ENCODE peak calls at places on chromosomes 2 and 18, in six cellular contexts. One of them, this sample, is unnamed.

GRCh38 chr2:215612770-215613169 is 176.9 kb upstream of the FN1 start:
- DNase-seq in WERI-Rb-1: no peak
- DNase-seq in GM13977: peak
- DNase-seq in fibroblast of lung: peak
- DNase-seq in A549: peak
- DNase-seq in Peyer's patch: no peak
- DNase-seq in this sample: peak

GRCh38 chr2:158457826-158458616 is 1.3 kb downstream of the PKP4 start:
- DNase-seq in GM13977: peak
- DNase-seq in Peyer's patch: peak
- DNase-seq in A549: peak
- DNase-seq in WERI-Rb-1: peak
- DNase-seq in fibroblast of lung: peak
- DNase-seq in this sample: peak

GRCh38 chr2:99867690-99868089 is 274.7 kb downstream of the AFF3 start:
- DNase-seq in fibroblast of lung: peak
- DNase-seq in GM13977: no peak
- DNase-seq in WERI-Rb-1: peak
- DNase-seq in Peyer's patch: no peak
- DNase-seq in A549: peak
- DNase-seq in this sample: no peak

GRCh38 chr2:118114863-118115262 is 26.6 kb downstream of the INSIG2 start:
- DNase-seq in WERI-Rb-1: no peak
- DNase-seq in GM13977: no peak
- DNase-seq in Peyer's patch: no peak
- DNase-seq in A549: no peak
- DNase-seq in fibroblast of lung: no peak
- DNase-seq in this sample: no peak

GRCh38 chr18:50340078-50340477 is 34.8 kb upstream of the SKA1 start:
- DNase-seq in A549: no peak
- DNase-seq in Peyer's patch: no peak
- DNase-seq in GM13977: no peak
- DNase-seq in WERI-Rb-1: peak
- DNase-seq in fibroblast of lung: no peak
- DNase-seq in this sample: no peak

GRCh38 chr2:32553829-32554432 is 73.9 kb upstream of the TTC27 start:
- DNase-seq in A549: peak
- DNase-seq in GM13977: peak
- DNase-seq in fibroblast of lung: peak
- DNase-seq in Peyer's patch: no peak
- DNase-seq in WERI-Rb-1: no peak
- DNase-seq in this sample: peak

GRCh38 chr18:9861933-9862332 is 23.8 kb upstream of the TXNDC2 start:
- DNase-seq in Peyer's patch: no peak
- DNase-seq in A549: no peak
- DNase-seq in fibroblast of lung: peak
- DNase-seq in WERI-Rb-1: no peak
- DNase-seq in GM13977: peak
- DNase-seq in this sample: peak

GRCh38 chr2:16069933-16070647 is 129.7 kb downstream of the MYCN start:
- DNase-seq in GM13977: no peak
- DNase-seq in Peyer's patch: no peak
- DNase-seq in A549: no peak
- DNase-seq in fibroblast of lung: no peak
- DNase-seq in WERI-Rb-1: no peak
- DNase-seq in this sample: no peak

GRCh38 chr2:10329880-10330699 is 27.4 kb downstream of the HPCAL1 start:
- DNase-seq in GM13977: no peak
- DNase-seq in WERI-Rb-1: peak
- DNase-seq in A549: peak
- DNase-seq in fibroblast of lung: peak
- DNase-seq in Peyer's patch: peak
- DNase-seq in this sample: no peak

GRCh38 chr2:178845565-178846457 is 38.6 kb upstream of the TTN start:
- DNase-seq in Peyer's patch: no peak
- DNase-seq in GM13977: no peak
- DNase-seq in fibroblast of lung: peak
- DNase-seq in A549: no peak
- DNase-seq in WERI-Rb-1: no peak
- DNase-seq in this sample: no peak

GRCh38 chr18:35683021-35683420 is 101.5 kb downstream of the GALNT1 start:
- DNase-seq in Peyer's patch: no peak
- DNase-seq in GM13977: no peak
- DNase-seq in WERI-Rb-1: no peak
- DNase-seq in A549: no peak
- DNase-seq in fibroblast of lung: peak
- DNase-seq in this sample: no peak

GRCh38 chr2:228658998-228659397 is 477.5 kb upstream of the SPHKAP start:
- DNase-seq in fibroblast of lung: peak
- DNase-seq in GM13977: no peak
- DNase-seq in WERI-Rb-1: no peak
- DNase-seq in A549: no peak
- DNase-seq in Peyer's patch: no peak
- DNase-seq in this sample: no peak

GRCh38 chr2:10048501-10049171 is 5.3 kb downstream of the KLF11 start:
- DNase-seq in A549: peak
- DNase-seq in Peyer's patch: no peak
- DNase-seq in GM13977: peak
- DNase-seq in WERI-Rb-1: no peak
- DNase-seq in fibroblast of lung: peak
- DNase-seq in this sample: peak

GRCh38 chr2:211875488-211875887 is 663.1 kb downstream of the ERBB4 start:
- DNase-seq in GM13977: no peak
- DNase-seq in A549: no peak
- DNase-seq in WERI-Rb-1: no peak
- DNase-seq in Peyer's patch: no peak
- DNase-seq in fibroblast of lung: peak
- DNase-seq in this sample: no peak

GRCh38 chr2:12131975-12132374 is 385.5 kb downstream of the LPIN1 start:
- DNase-seq in WERI-Rb-1: no peak
- DNase-seq in GM13977: no peak
- DNase-seq in A549: no peak
- DNase-seq in fibroblast of lung: peak
- DNase-seq in Peyer's patch: no peak
- DNase-seq in this sample: no peak

GRCh38 chr2:110866496-110866895 is 134.1 kb downstream of the ACOXL start:
- DNase-seq in Peyer's patch: peak
- DNase-seq in WERI-Rb-1: no peak
- DNase-seq in GM13977: no peak
- DNase-seq in fibroblast of lung: peak
- DNase-seq in A549: no peak
- DNase-seq in this sample: no peak

GRCh38 chr18:618618-619017 is 21.8 kb downstream of the CLUL1 start:
- DNase-seq in fibroblast of lung: no peak
- DNase-seq in A549: no peak
- DNase-seq in WERI-Rb-1: no peak
- DNase-seq in GM13977: no peak
- DNase-seq in Peyer's patch: no peak
- DNase-seq in this sample: no peak

GRCh38 chr2:9774266-9774665 is 69.0 kb upstream of the TAF1B start:
- DNase-seq in WERI-Rb-1: no peak
- DNase-seq in GM13977: no peak
- DNase-seq in Peyer's patch: no peak
- DNase-seq in A549: no peak
- DNase-seq in fibroblast of lung: no peak
- DNase-seq in this sample: no peak

DNA sequence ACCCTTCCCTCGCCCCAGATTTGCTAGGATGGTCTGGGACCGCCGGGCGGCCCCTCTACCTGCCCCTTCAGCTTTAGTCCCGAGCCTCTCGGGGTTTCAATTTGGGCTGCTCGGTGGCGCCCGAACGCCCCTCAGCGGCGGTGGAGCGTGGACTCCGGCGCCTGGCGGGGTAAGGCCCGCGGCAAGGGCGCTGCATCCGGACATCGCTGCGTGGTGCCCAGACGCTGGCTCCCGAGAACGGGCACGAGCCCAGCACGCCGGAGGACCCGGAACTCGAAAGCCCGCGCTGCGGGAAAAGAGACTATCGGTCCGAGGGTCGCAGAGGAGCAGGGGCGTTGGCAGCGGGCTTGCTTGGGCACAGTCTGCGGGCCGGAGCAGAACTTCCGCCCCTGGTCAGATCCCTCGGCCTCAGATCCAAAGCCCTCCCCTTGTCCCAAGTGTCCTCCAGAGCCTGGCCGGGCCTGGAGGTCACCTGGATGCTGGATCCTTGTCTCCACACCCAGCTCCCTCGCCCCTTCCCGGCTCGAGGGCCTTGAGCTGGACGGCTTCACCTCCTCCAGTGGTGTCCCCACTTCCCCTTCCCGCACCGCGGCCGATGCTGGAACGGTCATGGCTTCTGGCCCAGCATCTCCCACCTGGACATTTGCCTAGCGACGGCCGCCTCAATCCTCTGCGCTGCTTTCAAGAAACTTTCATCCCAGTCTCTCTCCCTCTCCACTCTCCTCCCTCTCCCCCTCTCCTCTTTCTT is 2.9 kb upstream of the OTX1 start:
- DNase-seq in WERI-Rb-1: peak
- DNase-seq in GM13977: peak
- DNase-seq in A549: no peak
- DNase-seq in fibroblast of lung: no peak
- DNase-seq in Peyer's patch: no peak
- DNase-seq in this sample: no peak
- TF ChIP-seq CTCF in WERI-Rb-1: peak
- TF ChIP-seq CTCF in GM13977: peak
- TF ChIP-seq CTCF in A549: no peak
- TF ChIP-seq CTCF in fibroblast of lung: no peak
- TF ChIP-seq CTCF in Peyer's patch: no peak
- TF ChIP-seq CTCF in this sample: no peak

DNA sequence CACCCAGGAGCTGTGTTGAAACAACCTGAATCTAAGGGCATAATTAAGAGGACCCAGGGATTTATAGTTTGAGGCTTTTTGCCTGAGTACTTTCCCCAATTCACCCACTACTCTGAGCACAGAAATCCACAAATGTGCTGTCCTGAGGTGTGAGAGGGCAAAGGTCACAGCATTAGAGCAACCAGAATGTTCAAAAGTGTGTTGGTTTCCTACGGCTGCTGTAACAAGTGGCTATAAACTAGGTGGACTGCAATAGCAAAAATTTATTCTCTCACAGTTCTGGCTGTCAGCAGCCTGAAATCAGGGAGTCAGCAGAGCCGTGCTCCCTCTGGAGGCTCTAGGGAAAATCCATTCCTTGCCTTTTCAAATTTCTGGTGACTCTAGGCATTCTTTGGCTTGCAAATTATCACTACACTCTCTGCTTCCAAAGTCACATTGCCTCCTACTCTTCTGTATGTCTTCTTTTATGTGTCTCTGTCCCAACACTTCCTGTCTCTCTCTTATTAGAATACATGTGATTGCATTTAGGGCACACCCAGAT is 91.3 kb upstream of the TACR1 start:
- DNase-seq in A549: peak
- DNase-seq in Peyer's patch: no peak
- DNase-seq in fibroblast of lung: peak
- DNase-seq in WERI-Rb-1: no peak
- DNase-seq in GM13977: no peak
- DNase-seq in this sample: no peak
- TF ChIP-seq CTCF in A549: peak
- TF ChIP-seq CTCF in Peyer's patch: no peak
- TF ChIP-seq CTCF in fibroblast of lung: peak
- TF ChIP-seq CTCF in WERI-Rb-1: peak
- TF ChIP-seq CTCF in GM13977: no peak
- TF ChIP-seq CTCF in this sample: no peak

GRCh38 chr18:80173060-80173459 is 64.0 kb downstream of the ADNP2 start:
- DNase-seq in fibroblast of lung: no peak
- DNase-seq in Peyer's patch: no peak
- DNase-seq in A549: no peak
- DNase-seq in WERI-Rb-1: no peak
- DNase-seq in GM13977: no peak
- DNase-seq in this sample: no peak
- TF ChIP-seq CTCF in fibroblast of lung: no peak
- TF ChIP-seq CTCF in Peyer's patch: no peak
- TF ChIP-seq CTCF in A549: no peak
- TF ChIP-seq CTCF in WERI-Rb-1: no peak
- TF ChIP-seq CTCF in GM13977: no peak
- TF ChIP-seq CTCF in this sample: no peak

DNA sequence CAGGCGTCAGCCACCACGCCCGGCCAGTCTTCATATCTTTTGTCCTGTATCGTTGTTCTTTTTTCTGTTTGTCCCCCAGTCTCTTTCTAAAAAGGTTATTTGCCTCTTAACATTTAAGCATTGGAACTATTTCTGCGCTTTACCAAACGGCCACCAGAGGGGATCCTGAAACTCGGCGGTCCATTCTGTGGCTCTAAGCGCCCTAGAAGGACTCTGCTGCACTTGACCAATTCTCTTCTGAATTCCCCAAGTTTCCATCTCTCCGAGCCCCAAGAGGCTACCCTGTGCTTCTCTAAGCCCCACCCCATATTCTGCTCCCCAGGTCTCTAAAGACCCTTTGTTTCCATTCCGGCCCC is 33.1 kb upstream of the REG3G start:
- DNase-seq in A549: peak
- DNase-seq in GM13977: peak
- DNase-seq in Peyer's patch: no peak
- DNase-seq in fibroblast of lung: no peak
- DNase-seq in WERI-Rb-1: peak
- DNase-seq in this sample: no peak
- TF ChIP-seq CTCF in A549: peak
- TF ChIP-seq CTCF in GM13977: peak
- TF ChIP-seq CTCF in Peyer's patch: peak
- TF ChIP-seq CTCF in fibroblast of lung: no peak
- TF ChIP-seq CTCF in WERI-Rb-1: peak
- TF ChIP-seq CTCF in this sample: peak

DNA sequence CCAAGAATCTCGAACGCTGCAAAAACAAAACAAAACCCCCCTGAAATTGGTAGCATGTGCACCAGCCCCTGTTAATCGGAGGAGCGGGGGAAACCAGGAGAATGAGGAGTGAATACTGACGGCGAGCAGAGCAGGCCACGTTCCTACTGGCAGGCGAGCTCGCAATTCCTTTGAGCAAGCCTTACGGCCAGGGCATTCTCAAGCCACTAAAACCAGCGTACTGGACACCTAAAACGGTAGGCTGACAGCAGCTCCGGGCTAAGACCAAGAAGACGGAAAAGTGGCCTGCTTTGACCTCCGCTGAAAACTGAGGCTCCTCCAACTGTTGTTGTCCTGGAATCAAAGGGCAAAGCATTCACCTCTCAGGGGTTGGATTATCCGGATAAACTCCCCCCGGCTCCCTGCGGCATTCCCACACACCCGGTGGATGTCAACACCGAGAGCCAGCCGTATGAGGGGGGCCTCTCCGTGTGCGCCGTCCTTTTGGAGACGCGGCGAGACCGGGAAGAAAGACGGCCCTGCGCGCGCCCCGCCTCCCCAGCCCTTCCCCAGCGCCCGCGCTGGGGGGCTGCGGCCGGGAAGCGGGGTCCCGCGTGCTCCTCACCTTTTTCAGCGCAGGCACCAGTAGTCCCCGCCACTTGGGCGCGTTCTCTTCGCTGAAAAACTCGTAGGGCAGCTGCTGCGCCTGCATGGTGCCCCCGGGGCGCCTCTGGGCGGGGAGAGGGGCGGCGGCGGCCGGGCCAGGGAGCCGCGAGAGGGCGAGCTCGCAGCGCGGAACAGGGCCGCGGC is 925 bp downstream of the SOS1 start:
- DNase-seq in fibroblast of lung: peak
- DNase-seq in A549: peak
- DNase-seq in WERI-Rb-1: peak
- DNase-seq in GM13977: peak
- DNase-seq in Peyer's patch: peak
- DNase-seq in this sample: peak
- TF ChIP-seq CTCF in fibroblast of lung: no peak
- TF ChIP-seq CTCF in A549: peak
- TF ChIP-seq CTCF in WERI-Rb-1: peak
- TF ChIP-seq CTCF in GM13977: peak
- TF ChIP-seq CTCF in Peyer's patch: peak
- TF ChIP-seq CTCF in this sample: peak